ENCODE peak calls at places on chromosomes 13 and 19, in ten cellular contexts. C is COR-L47; E is amniotic epithelial cell; X is ovary; L is stimulated activated CD8-positive, alpha-beta memory T cell treated with anti-CD3 and anti-CD28 coated beads, Interleukin-7, amount 100 ng/mL, for 4 hours; Z is astrocyte of the cerebellum; J is fibroblast of lung; O is activated naive CD8-positive, alpha-beta T cell treated with anti-CD3 and anti-CD28 coated beads for 36 hours; B is activated T-helper 2 cell treated with anti-CD3 and anti-CD28 coated beads, Interferon-gamma antibody, Interleukin-2, Interleukin-4, amounts not matched to agents 10 μg/mL and 5 μg/mL and 100 μg/mL, durations not matched to agents 14 hours and 24 hours and 36 hours; Y is GM20000. I is an unnamed sample.

GRCh38 chr13:91817250-91817649 is 418.8 kb downstream of the GPC5 start:
- DNase-seq in C (peak; percentile 31), E (peak; percentile 45), X (no peak), L (no peak), Z (no peak), J (peak; percentile 30), O (no peak), B (no peak), Y (no peak), I (no peak)

GRCh38 chr19:56966225-56966696 is 125.7 kb upstream of the PEG3 start:
- DNase-seq in C (no peak), E (no peak), X (peak; percentile 96), L (no peak), Z (no peak), J (no peak), O (no peak), B (no peak), Y (no peak), I (no peak)

GRCh38 chr13:20873348-20873747 is 29.2 kb downstream of the XPO4 start:
- DNase-seq in C (no peak), E (peak; percentile 39), X (no peak), L (no peak), Z (peak; percentile 22), J (peak; percentile 70), O (no peak), B (no peak), Y (no peak), I (no peak)

GRCh38 chr13:60617863-60618733 is 221.1 kb downstream of the TDRD3 start:
- DNase-seq in C (peak; percentile 26), E (peak; percentile 13), X (no peak), L (no peak), Z (peak; percentile 45), J (peak; percentile 41), O (no peak), B (no peak), Y (no peak), I (no peak)

GRCh38 chr13:51584731-51585191 is 499 bp downstream of the WDFY2 start:
- DNase-seq in C (peak; percentile 62), E (peak; percentile 38), X (no peak), L (peak; percentile 58), Z (no peak), J (peak; percentile 56), O (peak; percentile 79), B (peak; percentile 77), Y (peak; percentile 70), I (peak; percentile 29)

GRCh38 chr19:47176627-47177090 is 46.0 kb downstream of the SAE1 start:
- DNase-seq in C (no peak), E (peak; percentile 95), X (no peak), L (peak; percentile 6), Z (peak; percentile 89), J (peak; percentile 96), O (peak; percentile 35), B (peak; percentile 25), Y (no peak), I (no peak)

GRCh38 chr13:101917475-101917810 is 465.0 kb downstream of the ITGBL1 start:
- DNase-seq in C (peak; percentile 91), E (no peak), X (no peak), L (no peak), Z (no peak), J (no peak), O (no peak), B (no peak), Y (no peak), I (no peak)

GRCh38 chr19:48591021-48591420 is 15.5 kb upstream of the SPACA4 start:
- DNase-seq in C (no peak), E (peak; percentile 21), X (no peak), L (no peak), Z (no peak), J (no peak), O (no peak), B (no peak), Y (no peak), I (no peak)

GRCh38 chr13:69565334-69565733 is 542.3 kb upstream of the ATXN8OS start:
- DNase-seq in C (no peak), E (peak; percentile 36), X (no peak), L (no peak), Z (peak; percentile 64), J (peak; percentile 79), O (peak; percentile 0), B (no peak), Y (peak; percentile 10), I (peak; percentile 24)

GRCh38 chr13:27170221-27170520 is 1.4 kb downstream of the USP12 start:
- DNase-seq in C (no peak), E (peak; percentile 69), X (no peak), L (no peak), Z (no peak), J (peak; percentile 79), O (no peak), B (no peak), Y (peak; percentile 67), I (no peak)

GRCh38 chr19:18961767-18962423 is 20.9 kb upstream of the HOMER3 start:
- DNase-seq in C (peak; percentile 35), E (no peak), X (no peak), L (no peak), Z (no peak), J (no peak), O (peak; percentile 21), B (no peak), Y (no peak), I (no peak)

I was measured in HuH-7.5.